ENCODE peak calls at places on chromosomes 2 and 18, in ten cellular contexts. One of them, this sample, is unnamed. For H3K4me1, the result is how much of the 10 kb centered on the place peaks cover.

GRCh38 chr2:218010116-218010837 is 7.5 kb upstream of the TNS1 start:
- DNase-seq in tibial artery: peak
- DNase-seq in prostate gland: peak
- DNase-seq in colonic mucosa: peak
- DNase-seq in A549: peak
- DNase-seq in body of pancreas: peak
- DNase-seq in cardiac muscle cell: peak
- DNase-seq in testis: peak
- DNase-seq in IMR-90: peak
- DNase-seq in heart left ventricle: peak
- DNase-seq in this sample: peak

GRCh38 chr2:216344206-216344957 is 27.9 kb downstream of the MARCHF4 start:
- DNase-seq in testis: no peak
- DNase-seq in tibial artery: no peak
- DNase-seq in A549: no peak
- DNase-seq in colonic mucosa: no peak
- DNase-seq in cardiac muscle cell: no peak
- DNase-seq in IMR-90: no peak
- DNase-seq in body of pancreas: no peak
- DNase-seq in prostate gland: no peak
- DNase-seq in heart left ventricle: no peak
- DNase-seq in this sample: no peak

GRCh38 chr2:157785200-157785599 is 90.9 kb downstream of the ACVR1 start:
- DNase-seq in prostate gland: peak
- DNase-seq in body of pancreas: peak
- DNase-seq in IMR-90: peak
- DNase-seq in A549: peak
- DNase-seq in testis: no peak
- DNase-seq in colonic mucosa: peak
- DNase-seq in heart left ventricle: no peak
- DNase-seq in cardiac muscle cell: peak
- DNase-seq in tibial artery: no peak
- DNase-seq in this sample: no peak

GRCh38 chr2:240593703-240594451 is 7.3 kb downstream of the CAPN10 start:
- DNase-seq in IMR-90: no peak
- DNase-seq in heart left ventricle: peak
- DNase-seq in prostate gland: no peak
- DNase-seq in testis: no peak
- DNase-seq in body of pancreas: no peak
- DNase-seq in cardiac muscle cell: no peak
- DNase-seq in A549: no peak
- DNase-seq in tibial artery: peak
- DNase-seq in colonic mucosa: no peak
- DNase-seq in this sample: peak

GRCh38 chr2:165610591-165611029 is 141.1 kb downstream of the CSRNP3 start:
- DNase-seq in A549: no peak
- DNase-seq in tibial artery: no peak
- DNase-seq in IMR-90: no peak
- DNase-seq in prostate gland: no peak
- DNase-seq in heart left ventricle: no peak
- DNase-seq in testis: no peak
- DNase-seq in cardiac muscle cell: no peak
- DNase-seq in body of pancreas: no peak
- DNase-seq in colonic mucosa: no peak
- DNase-seq in this sample: no peak

GRCh38 chr18:62523255-62523588 is 397 bp downstream of the ZCCHC2 start:
- DNase-seq in testis: no peak
- DNase-seq in cardiac muscle cell: no peak
- DNase-seq in IMR-90: no peak
- DNase-seq in colonic mucosa: no peak
- DNase-seq in tibial artery: no peak
- DNase-seq in heart left ventricle: no peak
- DNase-seq in A549: no peak
- DNase-seq in body of pancreas: no peak
- DNase-seq in prostate gland: no peak
- DNase-seq in this sample: no peak

GRCh38 chr2:234355052-234355720 is 141.7 kb downstream of the ARL4C start:
- DNase-seq in A549: no peak
- DNase-seq in prostate gland: no peak
- DNase-seq in colonic mucosa: no peak
- DNase-seq in IMR-90: no peak
- DNase-seq in cardiac muscle cell: no peak
- DNase-seq in tibial artery: no peak
- DNase-seq in body of pancreas: no peak
- DNase-seq in testis: no peak
- DNase-seq in heart left ventricle: no peak
- DNase-seq in this sample: no peak

GRCh38 chr2:88638743-88639142 is 11.5 kb upstream of the EIF2AK3 start:
- DNase-seq in A549: no peak
- DNase-seq in tibial artery: no peak
- DNase-seq in colonic mucosa: no peak
- DNase-seq in body of pancreas: no peak
- DNase-seq in heart left ventricle: no peak
- DNase-seq in testis: no peak
- DNase-seq in prostate gland: no peak
- DNase-seq in IMR-90: no peak
- DNase-seq in cardiac muscle cell: peak
- DNase-seq in this sample: no peak

GRCh38 chr2:157868993-157869392 is 7.1 kb downstream of the ACVR1 start:
- DNase-seq in A549: no peak
- DNase-seq in prostate gland: no peak
- DNase-seq in body of pancreas: no peak
- DNase-seq in tibial artery: no peak
- DNase-seq in colonic mucosa: no peak
- DNase-seq in IMR-90: peak
- DNase-seq in cardiac muscle cell: no peak
- DNase-seq in testis: no peak
- DNase-seq in heart left ventricle: no peak
- DNase-seq in this sample: no peak

GRCh38 chr2:194557993-194558392 is 1099.0 kb upstream of the SLC39A10 start:
- DNase-seq in IMR-90: no peak
- DNase-seq in cardiac muscle cell: no peak
- DNase-seq in heart left ventricle: no peak
- DNase-seq in A549: no peak
- DNase-seq in body of pancreas: no peak
- DNase-seq in tibial artery: no peak
- DNase-seq in prostate gland: no peak
- DNase-seq in colonic mucosa: no peak
- DNase-seq in testis: no peak
- DNase-seq in this sample: no peak

GRCh38 chr2:194556639-194557038 is 1100.4 kb upstream of the SLC39A10 start:
- DNase-seq in body of pancreas: no peak
- DNase-seq in cardiac muscle cell: no peak
- DNase-seq in A549: no peak
- DNase-seq in IMR-90: no peak
- DNase-seq in tibial artery: no peak
- DNase-seq in colonic mucosa: no peak
- DNase-seq in testis: no peak
- DNase-seq in prostate gland: no peak
- DNase-seq in heart left ventricle: no peak
- DNase-seq in this sample: no peak

GRCh38 chr2:194562329-194562728 is 1094.7 kb upstream of the SLC39A10 start:
- DNase-seq in body of pancreas: no peak
- DNase-seq in tibial artery: no peak
- DNase-seq in colonic mucosa: no peak
- DNase-seq in heart left ventricle: no peak
- DNase-seq in A549: no peak
- DNase-seq in IMR-90: no peak
- DNase-seq in cardiac muscle cell: no peak
- DNase-seq in prostate gland: no peak
- DNase-seq in testis: no peak
- DNase-seq in this sample: no peak

GRCh38 chr2:194559523-194559922 is 1097.5 kb upstream of the SLC39A10 start:
- DNase-seq in A549: no peak
- DNase-seq in prostate gland: no peak
- DNase-seq in heart left ventricle: no peak
- DNase-seq in cardiac muscle cell: no peak
- DNase-seq in testis: no peak
- DNase-seq in body of pancreas: no peak
- DNase-seq in IMR-90: no peak
- DNase-seq in colonic mucosa: no peak
- DNase-seq in tibial artery: no peak
- DNase-seq in this sample: no peak

DNA sequence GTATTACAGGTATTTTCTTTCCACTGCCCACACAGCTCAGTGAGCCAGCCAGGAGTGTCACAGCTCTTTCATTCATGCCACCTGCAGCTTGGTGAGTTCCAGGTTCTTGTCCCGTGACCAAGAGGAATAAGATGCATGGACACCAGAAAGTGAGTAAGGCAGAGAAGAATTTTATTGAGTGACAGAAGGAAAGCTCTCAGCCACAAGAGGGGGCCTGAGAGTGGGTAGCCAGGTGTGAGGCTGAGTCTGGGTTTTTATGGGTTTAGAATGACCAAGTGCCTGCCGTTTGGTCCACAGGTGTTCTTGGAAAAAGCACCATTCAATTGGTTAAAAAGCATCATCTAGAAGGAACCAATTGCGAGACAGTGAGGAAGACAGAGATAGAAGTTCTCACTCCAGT is 1097.1 kb upstream of the SLC39A10 start:
- DNase-seq in A549: no peak
- DNase-seq in colonic mucosa: no peak
- DNase-seq in heart left ventricle: no peak
- DNase-seq in tibial artery: no peak
- DNase-seq in body of pancreas: no peak
- DNase-seq in cardiac muscle cell: no peak
- DNase-seq in testis: no peak
- DNase-seq in prostate gland: no peak
- DNase-seq in IMR-90: no peak
- DNase-seq in this sample: no peak
- TF ChIP-seq CTCF in A549: no peak
- TF ChIP-seq CTCF in colonic mucosa: no peak
- TF ChIP-seq CTCF in heart left ventricle: no peak
- TF ChIP-seq CTCF in tibial artery: no peak
- TF ChIP-seq CTCF in body of pancreas: no peak
- TF ChIP-seq CTCF in cardiac muscle cell: no peak
- TF ChIP-seq CTCF in testis: no peak
- TF ChIP-seq CTCF in prostate gland: no peak
- TF ChIP-seq CTCF in IMR-90: no peak
- TF ChIP-seq CTCF in this sample: peak

GRCh38 chr2:207970138-207970824 is 55.0 kb downstream of the PLEKHM3 start:
- DNase-seq in testis: no peak
- DNase-seq in colonic mucosa: no peak
- DNase-seq in cardiac muscle cell: no peak
- DNase-seq in prostate gland: no peak
- DNase-seq in heart left ventricle: no peak
- DNase-seq in IMR-90: no peak
- DNase-seq in A549: no peak
- DNase-seq in body of pancreas: no peak
- DNase-seq in tibial artery: no peak
- DNase-seq in this sample: no peak
- H3K4me3 ChIP-seq in testis: no peak
- H3K4me3 ChIP-seq in colonic mucosa: no peak
- H3K4me3 ChIP-seq in cardiac muscle cell: no peak
- H3K4me3 ChIP-seq in prostate gland: no peak
- H3K4me3 ChIP-seq in heart left ventricle: no peak
- H3K4me3 ChIP-seq in IMR-90: no peak
- H3K4me3 ChIP-seq in A549: no peak
- H3K4me3 ChIP-seq in body of pancreas: no peak
- H3K4me3 ChIP-seq in tibial artery: no peak
- H3K4me3 ChIP-seq in this sample: no peak

GRCh38 chr2:46459694-46460093 is 19.7 kb upstream of the TMEM247 start:
- DNase-seq in A549: no peak
- DNase-seq in body of pancreas: no peak
- DNase-seq in cardiac muscle cell: no peak
- DNase-seq in testis: no peak
- DNase-seq in IMR-90: no peak
- DNase-seq in heart left ventricle: no peak
- DNase-seq in colonic mucosa: no peak
- DNase-seq in tibial artery: no peak
- DNase-seq in prostate gland: no peak
- DNase-seq in this sample: no peak

GRCh38 chr2:46460241-46460921 is 19.0 kb upstream of the TMEM247 start:
- DNase-seq in colonic mucosa: no peak
- DNase-seq in tibial artery: no peak
- DNase-seq in heart left ventricle: peak
- DNase-seq in testis: peak
- DNase-seq in A549: no peak
- DNase-seq in IMR-90: no peak
- DNase-seq in prostate gland: no peak
- DNase-seq in body of pancreas: peak
- DNase-seq in cardiac muscle cell: peak
- DNase-seq in this sample: peak

GRCh38 chr2:46462936-46463335 is 16.4 kb upstream of the TMEM247 start:
- DNase-seq in prostate gland: no peak
- DNase-seq in IMR-90: peak
- DNase-seq in tibial artery: no peak
- DNase-seq in testis: no peak
- DNase-seq in cardiac muscle cell: peak
- DNase-seq in A549: no peak
- DNase-seq in body of pancreas: no peak
- DNase-seq in colonic mucosa: no peak
- DNase-seq in heart left ventricle: no peak
- DNase-seq in this sample: no peak

GRCh38 chr2:46460991-46461715 is 18.2 kb upstream of the TMEM247 start:
- DNase-seq in body of pancreas: peak
- DNase-seq in colonic mucosa: peak
- DNase-seq in IMR-90: peak
- DNase-seq in cardiac muscle cell: peak
- DNase-seq in tibial artery: peak
- DNase-seq in heart left ventricle: peak
- DNase-seq in A549: peak
- DNase-seq in prostate gland: peak
- DNase-seq in testis: peak
- DNase-seq in this sample: peak

DNA sequence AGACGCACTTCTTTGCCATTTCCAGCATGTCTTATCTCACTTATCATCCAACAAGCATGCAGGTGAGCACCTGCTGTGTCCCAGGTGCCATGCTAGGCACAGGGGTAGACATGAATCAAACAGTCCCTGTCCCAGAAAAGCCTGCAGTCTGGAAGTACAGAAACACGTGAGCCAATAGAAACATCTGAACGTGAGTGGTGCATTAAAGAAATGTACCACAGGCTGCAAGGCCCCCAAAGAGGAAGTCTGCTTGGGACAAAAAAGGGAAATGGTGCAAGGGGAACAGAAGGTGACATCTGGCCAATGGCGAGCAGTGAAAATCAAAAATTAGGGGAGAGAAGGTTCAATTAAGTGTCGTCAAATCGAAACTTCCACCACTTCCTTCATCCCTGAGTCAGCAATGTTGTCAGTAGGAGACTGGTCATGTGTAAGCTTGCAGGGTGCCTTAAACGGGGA is 17.6 kb upstream of the TMEM247 start:
- DNase-seq in heart left ventricle: no peak
- DNase-seq in IMR-90: no peak
- DNase-seq in colonic mucosa: no peak
- DNase-seq in body of pancreas: peak
- DNase-seq in tibial artery: no peak
- DNase-seq in cardiac muscle cell: no peak
- DNase-seq in prostate gland: no peak
- DNase-seq in A549: no peak
- DNase-seq in testis: peak
- DNase-seq in this sample: no peak
- H3K4me1 ChIP-seq in heart left ventricle: under half
- H3K4me1 ChIP-seq in IMR-90: under half
- H3K4me1 ChIP-seq in colonic mucosa: under half
- H3K4me1 ChIP-seq in body of pancreas: under half
- H3K4me1 ChIP-seq in tibial artery: under half
- H3K4me1 ChIP-seq in cardiac muscle cell: under half
- H3K4me1 ChIP-seq in prostate gland: under half
- H3K4me1 ChIP-seq in A549: under half
- H3K4me1 ChIP-seq in testis: under half
- H3K4me1 ChIP-seq in this sample: under half

GRCh38 chr2:16675781-16676180 is 10.1 kb upstream of the CYRIA start:
- DNase-seq in testis: no peak
- DNase-seq in A549: no peak
- DNase-seq in colonic mucosa: no peak
- DNase-seq in prostate gland: no peak
- DNase-seq in tibial artery: no peak
- DNase-seq in IMR-90: no peak
- DNase-seq in body of pancreas: no peak
- DNase-seq in heart left ventricle: no peak
- DNase-seq in cardiac muscle cell: no peak
- DNase-seq in this sample: no peak
- TF ChIP-seq CTCF in testis: no peak
- TF ChIP-seq CTCF in A549: no peak
- TF ChIP-seq CTCF in colonic mucosa: no peak
- TF ChIP-seq CTCF in prostate gland: no peak
- TF ChIP-seq CTCF in tibial artery: no peak
- TF ChIP-seq CTCF in IMR-90: no peak
- TF ChIP-seq CTCF in body of pancreas: no peak
- TF ChIP-seq CTCF in heart left ventricle: no peak
- TF ChIP-seq CTCF in cardiac muscle cell: no peak
- TF ChIP-seq CTCF in this sample: no peak